ENCODE peak calls at places on chromosomes 6 and 20, in six cellular contexts. One of them, this sample, is unnamed.
A peak's percentile ranks its signal among the peaks of the same experiment; 100 is the strongest.

GRCh38 chr20:13736792-13737191 is 47.9 kb downstream of the ESF1 start:
- DNase-seq in mucosa of descending colon: no peak
- DNase-seq in mammary epithelial cell: no peak
- DNase-seq in fibroblast of mammary gland: peak; percentile 87
- DNase-seq in Calu3: no peak
- DNase-seq in lower lobe of right lung: no peak
- DNase-seq in this sample: no peak

GRCh38 chr6:3405679-3406078 is 51.2 kb downstream of the SLC22A23 start:
- DNase-seq in mucosa of descending colon: no peak
- DNase-seq in mammary epithelial cell: peak; percentile 70
- DNase-seq in fibroblast of mammary gland: peak; percentile 88
- DNase-seq in Calu3: no peak
- DNase-seq in lower lobe of right lung: no peak
- DNase-seq in this sample: peak; percentile 91

GRCh38 chr6:56949925-56950495 is 4.9 kb upstream of the BEND6 start:
- DNase-seq in mucosa of descending colon: no peak
- DNase-seq in mammary epithelial cell: no peak
- DNase-seq in fibroblast of mammary gland: no peak
- DNase-seq in Calu3: no peak
- DNase-seq in lower lobe of right lung: no peak
- DNase-seq in this sample: no peak

GRCh38 chr6:144647971-144648651 is 363.0 kb downstream of the UTRN start:
- DNase-seq in mucosa of descending colon: no peak
- DNase-seq in mammary epithelial cell: no peak
- DNase-seq in fibroblast of mammary gland: no peak
- DNase-seq in Calu3: no peak
- DNase-seq in lower lobe of right lung: no peak
- DNase-seq in this sample: no peak

GRCh38 chr6:170028629-170029345 is 262.1 kb downstream of the DLL1 start:
- DNase-seq in mucosa of descending colon: no peak
- DNase-seq in mammary epithelial cell: no peak
- DNase-seq in fibroblast of mammary gland: no peak
- DNase-seq in Calu3: no peak
- DNase-seq in lower lobe of right lung: no peak
- DNase-seq in this sample: no peak

GRCh38 chr20:63740501-63741353 is 1.2 kb downstream of the SLC2A4RG start:
- DNase-seq in mucosa of descending colon: peak; percentile 92
- DNase-seq in mammary epithelial cell: peak; percentile 84
- DNase-seq in fibroblast of mammary gland: peak; percentile 89
- DNase-seq in Calu3: peak; percentile 98
- DNase-seq in lower lobe of right lung: peak; percentile 91
- DNase-seq in this sample: peak; percentile 87

GRCh38 chr6:158293122-158293521 is 19.1 kb upstream of the TULP4 start:
- DNase-seq in mucosa of descending colon: no peak
- DNase-seq in mammary epithelial cell: no peak
- DNase-seq in fibroblast of mammary gland: no peak
- DNase-seq in Calu3: no peak
- DNase-seq in lower lobe of right lung: no peak
- DNase-seq in this sample: no peak

GRCh38 chr6:75065524-75065923 is 140.3 kb downstream of the COL12A1 start:
- DNase-seq in mucosa of descending colon: no peak
- DNase-seq in mammary epithelial cell: no peak
- DNase-seq in fibroblast of mammary gland: peak; percentile 71
- DNase-seq in Calu3: no peak
- DNase-seq in lower lobe of right lung: no peak
- DNase-seq in this sample: no peak

GRCh38 chr20:62332421-62332820 is 29.6 kb downstream of the ADRM1 start:
- DNase-seq in mucosa of descending colon: no peak
- DNase-seq in mammary epithelial cell: no peak
- DNase-seq in fibroblast of mammary gland: no peak
- DNase-seq in Calu3: no peak
- DNase-seq in lower lobe of right lung: no peak
- DNase-seq in this sample: no peak

GRCh38 chr20:47727170-47727880 is 58.0 kb downstream of the SULF2 start:
- DNase-seq in mucosa of descending colon: peak; percentile 85
- DNase-seq in mammary epithelial cell: no peak
- DNase-seq in fibroblast of mammary gland: no peak
- DNase-seq in Calu3: no peak
- DNase-seq in lower lobe of right lung: peak; percentile 85
- DNase-seq in this sample: no peak

GRCh38 chr20:39600156-39600555 is 638.0 kb downstream of the DHX35 start:
- DNase-seq in mucosa of descending colon: no peak
- DNase-seq in mammary epithelial cell: no peak
- DNase-seq in fibroblast of mammary gland: no peak
- DNase-seq in Calu3: no peak
- DNase-seq in lower lobe of right lung: no peak
- DNase-seq in this sample: no peak

GRCh38 chr6:160297310-160297709 is 38.7 kb upstream of the SLC22A2 start:
- DNase-seq in mucosa of descending colon: no peak
- DNase-seq in mammary epithelial cell: no peak
- DNase-seq in fibroblast of mammary gland: no peak
- DNase-seq in Calu3: peak; percentile 59
- DNase-seq in lower lobe of right lung: no peak
- DNase-seq in this sample: peak; percentile 18

GRCh38 chr20:61520761-61521460 is 268.9 kb downstream of the CDH4 start:
- DNase-seq in mucosa of descending colon: no peak
- DNase-seq in mammary epithelial cell: no peak
- DNase-seq in fibroblast of mammary gland: peak; percentile 84
- DNase-seq in Calu3: no peak
- DNase-seq in lower lobe of right lung: no peak
- DNase-seq in this sample: no peak

GRCh38 chr6:138577151-138577915 is 78.0 kb upstream of the NHSL1 start:
- DNase-seq in mucosa of descending colon: no peak
- DNase-seq in mammary epithelial cell: no peak
- DNase-seq in fibroblast of mammary gland: no peak
- DNase-seq in Calu3: no peak
- DNase-seq in lower lobe of right lung: no peak
- DNase-seq in this sample: no peak

GRCh38 chr6:79134699-79135474 is 56.8 kb upstream of the PHIP start:
- DNase-seq in mucosa of descending colon: no peak
- DNase-seq in mammary epithelial cell: peak; percentile 38
- DNase-seq in fibroblast of mammary gland: no peak
- DNase-seq in Calu3: no peak
- DNase-seq in lower lobe of right lung: no peak
- DNase-seq in this sample: peak; percentile 5

GRCh38 chr6:12898603-12899002 is 182.0 kb downstream of the PHACTR1 start:
- DNase-seq in mucosa of descending colon: no peak
- DNase-seq in mammary epithelial cell: no peak
- DNase-seq in fibroblast of mammary gland: no peak
- DNase-seq in Calu3: no peak
- DNase-seq in lower lobe of right lung: no peak
- DNase-seq in this sample: no peak

GRCh38 chr6:6614096-6614964 is 25.8 kb downstream of the LY86 start:
- DNase-seq in mucosa of descending colon: no peak
- DNase-seq in mammary epithelial cell: peak; percentile 2
- DNase-seq in fibroblast of mammary gland: peak; percentile 1
- DNase-seq in Calu3: no peak
- DNase-seq in lower lobe of right lung: no peak
- DNase-seq in this sample: peak; percentile 17

GRCh38 chr6:36691011-36691410 is 6.6 kb upstream of the RAB44 start:
- DNase-seq in mucosa of descending colon: no peak
- DNase-seq in mammary epithelial cell: peak; percentile 70
- DNase-seq in fibroblast of mammary gland: no peak
- DNase-seq in Calu3: no peak
- DNase-seq in lower lobe of right lung: no peak
- DNase-seq in this sample: no peak

GRCh38 chr6:54729716-54730115 is 116.9 kb upstream of the FAM83B start:
- DNase-seq in mucosa of descending colon: no peak
- DNase-seq in mammary epithelial cell: peak; percentile 60
- DNase-seq in fibroblast of mammary gland: no peak
- DNase-seq in Calu3: no peak
- DNase-seq in lower lobe of right lung: no peak
- DNase-seq in this sample: peak; percentile 63

GRCh38 chr6:31791324-31792089 is 4.0 kb downstream of the VARS1 start:
- DNase-seq in mucosa of descending colon: no peak
- DNase-seq in mammary epithelial cell: no peak
- DNase-seq in fibroblast of mammary gland: peak; percentile 56
- DNase-seq in Calu3: peak; percentile 78
- DNase-seq in lower lobe of right lung: no peak
- DNase-seq in this sample: peak; percentile 37

GRCh38 chr6:27213544-27214125 is 33.9 kb upstream of the PRSS16 start:
- DNase-seq in mucosa of descending colon: no peak
- DNase-seq in mammary epithelial cell: peak; percentile 40
- DNase-seq in fibroblast of mammary gland: peak; percentile 66
- DNase-seq in Calu3: no peak
- DNase-seq in lower lobe of right lung: no peak
- DNase-seq in this sample: peak; percentile 49

GRCh38 chr20:52110456-52110855 is 81.1 kb downstream of the ZFP64 start:
- DNase-seq in mucosa of descending colon: no peak
- DNase-seq in mammary epithelial cell: no peak
- DNase-seq in fibroblast of mammary gland: no peak
- DNase-seq in Calu3: no peak
- DNase-seq in lower lobe of right lung: no peak
- DNase-seq in this sample: no peak

DNA sequence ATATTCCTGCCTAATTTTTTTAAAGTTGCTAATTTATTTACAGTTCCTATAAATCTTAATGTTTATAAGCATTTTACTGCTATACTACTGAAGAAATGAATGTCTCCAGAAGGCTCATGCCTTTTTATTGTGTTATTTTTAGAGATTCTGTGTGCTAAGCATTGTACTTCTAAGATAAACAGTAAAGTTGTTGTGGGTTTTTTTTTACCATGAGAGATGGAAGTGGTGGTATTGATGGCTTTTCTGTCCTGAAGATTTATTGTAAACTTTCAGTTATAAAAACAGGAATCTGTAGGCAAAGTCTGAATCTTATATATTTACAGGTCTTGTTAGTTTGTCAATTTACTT is 246.9 kb downstream of the TMEM242 start:
- DNase-seq in mucosa of descending colon: no peak
- DNase-seq in mammary epithelial cell: no peak
- DNase-seq in fibroblast of mammary gland: no peak
- DNase-seq in Calu3: no peak
- DNase-seq in lower lobe of right lung: no peak
- DNase-seq in this sample: no peak
- TF ChIP-seq CTCF in mucosa of descending colon: no peak
- TF ChIP-seq CTCF in mammary epithelial cell: no peak
- TF ChIP-seq CTCF in fibroblast of mammary gland: no peak
- TF ChIP-seq CTCF in Calu3: no peak
- TF ChIP-seq CTCF in lower lobe of right lung: no peak
- TF ChIP-seq CTCF in this sample: no peak

DNA sequence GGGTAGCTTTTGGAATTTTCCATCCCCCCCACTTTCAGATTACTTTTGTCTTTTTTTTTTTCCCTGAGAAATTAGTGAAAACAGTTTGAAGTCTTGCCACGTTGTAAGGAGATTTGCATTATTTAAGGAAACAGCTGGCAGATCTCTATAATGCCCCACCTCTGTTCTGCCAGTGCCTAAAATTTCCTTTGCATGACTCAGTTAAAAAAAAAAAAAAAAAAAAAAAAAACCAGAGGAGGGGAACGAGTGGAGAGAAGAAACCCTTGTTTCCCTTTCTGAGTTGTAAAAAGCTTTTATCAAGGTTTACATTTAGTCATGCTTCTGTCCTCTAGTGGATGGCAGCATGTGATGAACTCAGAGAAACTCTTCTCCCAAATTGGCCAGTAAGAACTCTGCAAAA is 33.5 kb downstream of the CARMIL1 start:
- DNase-seq in mucosa of descending colon: no peak
- DNase-seq in mammary epithelial cell: peak; percentile 77
- DNase-seq in fibroblast of mammary gland: peak; percentile 78
- DNase-seq in Calu3: peak; percentile 51
- DNase-seq in lower lobe of right lung: no peak
- DNase-seq in this sample: peak; percentile 61
- TF ChIP-seq CTCF in mucosa of descending colon: no peak
- TF ChIP-seq CTCF in mammary epithelial cell: no peak
- TF ChIP-seq CTCF in fibroblast of mammary gland: peak; percentile 17
- TF ChIP-seq CTCF in Calu3: no peak
- TF ChIP-seq CTCF in lower lobe of right lung: no peak
- TF ChIP-seq CTCF in this sample: peak; percentile 8

GRCh38 chr6:1337791-1338190 is 25.9 kb downstream of the FOXQ1 start:
- DNase-seq in mucosa of descending colon: no peak
- DNase-seq in mammary epithelial cell: no peak
- DNase-seq in fibroblast of mammary gland: peak; percentile 47
- DNase-seq in Calu3: no peak
- DNase-seq in lower lobe of right lung: no peak
- DNase-seq in this sample: no peak

GRCh38 chr6:1329708-1330107 is 17.8 kb downstream of the FOXQ1 start:
- DNase-seq in mucosa of descending colon: no peak
- DNase-seq in mammary epithelial cell: no peak
- DNase-seq in fibroblast of mammary gland: no peak
- DNase-seq in Calu3: no peak
- DNase-seq in lower lobe of right lung: no peak
- DNase-seq in this sample: no peak

GRCh38 chr6:1334725-1335124 is 22.8 kb downstream of the FOXQ1 start:
- DNase-seq in mucosa of descending colon: no peak
- DNase-seq in mammary epithelial cell: no peak
- DNase-seq in fibroblast of mammary gland: no peak
- DNase-seq in Calu3: no peak
- DNase-seq in lower lobe of right lung: no peak
- DNase-seq in this sample: no peak

GRCh38 chr6:1336246-1336843 is 24.4 kb downstream of the FOXQ1 start:
- DNase-seq in mucosa of descending colon: no peak
- DNase-seq in mammary epithelial cell: peak; percentile 83
- DNase-seq in fibroblast of mammary gland: no peak
- DNase-seq in Calu3: peak; percentile 73
- DNase-seq in lower lobe of right lung: no peak
- DNase-seq in this sample: peak; percentile 93

GRCh38 chr6:1335367-1336037 is 23.6 kb downstream of the FOXQ1 start:
- DNase-seq in mucosa of descending colon: no peak
- DNase-seq in mammary epithelial cell: peak; percentile 97
- DNase-seq in fibroblast of mammary gland: peak; percentile 62
- DNase-seq in Calu3: peak; percentile 82
- DNase-seq in lower lobe of right lung: peak; percentile 77
- DNase-seq in this sample: peak; percentile 97
- TF ChIP-seq CTCF in mucosa of descending colon: no peak
- TF ChIP-seq CTCF in mammary epithelial cell: no peak
- TF ChIP-seq CTCF in fibroblast of mammary gland: no peak
- TF ChIP-seq CTCF in Calu3: no peak
- TF ChIP-seq CTCF in lower lobe of right lung: no peak
- TF ChIP-seq CTCF in this sample: peak; percentile 2

DNA sequence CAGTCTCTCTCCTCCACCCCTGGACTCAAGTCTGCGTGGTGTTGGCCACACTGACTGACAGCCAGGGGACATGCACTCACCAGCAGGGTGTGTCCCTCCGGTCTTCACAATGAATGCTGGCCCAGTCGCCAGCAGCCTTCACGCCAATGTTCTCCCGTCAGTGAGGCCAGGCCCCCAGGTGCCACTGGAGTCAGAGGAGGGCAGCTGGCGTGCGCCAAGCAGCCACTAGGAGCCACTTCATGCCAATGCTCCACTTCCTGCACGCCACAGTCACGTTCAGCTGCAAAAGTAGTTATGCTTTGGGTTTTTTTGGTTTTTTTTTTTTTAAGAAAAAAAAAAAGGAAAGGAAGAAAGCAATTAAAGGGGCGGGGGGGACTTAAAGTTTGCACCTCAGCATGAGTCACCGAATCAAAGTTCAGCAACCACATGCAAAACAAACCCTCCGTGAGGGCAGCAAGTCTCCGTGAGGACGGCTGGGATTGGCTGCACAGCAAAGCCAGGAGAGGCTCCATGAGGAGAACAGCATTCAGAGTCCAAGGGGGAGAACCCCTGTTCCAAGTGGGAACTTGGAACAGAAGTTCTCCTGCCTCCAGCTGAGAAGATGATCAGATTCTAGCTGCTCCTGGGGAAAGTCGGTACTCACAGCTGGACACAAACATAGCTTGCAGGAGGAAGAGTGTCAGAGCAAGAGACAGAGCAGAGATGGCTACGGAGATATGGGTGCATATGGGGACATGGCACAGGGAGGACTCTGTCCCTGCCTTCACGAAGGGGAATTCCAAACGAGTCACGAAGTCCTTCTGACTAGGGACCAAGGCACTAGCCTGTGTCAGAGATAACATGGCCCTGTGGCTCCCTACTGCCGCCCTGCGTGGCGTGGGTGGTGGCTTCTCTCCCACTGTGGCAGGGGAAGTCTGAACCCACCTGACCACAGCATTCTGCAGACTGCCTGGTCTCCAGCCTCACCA is at the start of gene ZC3H12D:
- DNase-seq in mucosa of descending colon: peak; percentile 89
- DNase-seq in mammary epithelial cell: no peak
- DNase-seq in fibroblast of mammary gland: peak; percentile 37
- DNase-seq in Calu3: peak; percentile 36
- DNase-seq in lower lobe of right lung: peak; percentile 69
- DNase-seq in this sample: no peak
- TF ChIP-seq CTCF in mucosa of descending colon: peak; percentile 35
- TF ChIP-seq CTCF in mammary epithelial cell: no peak
- TF ChIP-seq CTCF in fibroblast of mammary gland: no peak
- TF ChIP-seq CTCF in Calu3: no peak
- TF ChIP-seq CTCF in lower lobe of right lung: peak; percentile 41
- TF ChIP-seq CTCF in this sample: no peak

This sample was measured in epithelial cell of esophagus.